ENCODE peak calls at places on chromosomes 6 and 20, in seven cellular contexts. Y is heart left ventricle, N is omental fat pad, L is NCI-H2081 treated with DMSO at 0.1 percent for 48 hours, O is nucleus accumbens, U is GM06990, W is upper lobe of right lung. K is an unnamed sample.

GRCh38 chr6:79149884-79150283 is 71.8 kb upstream of the PHIP start:
- DNase-seq in Y (no peak), N (no peak), L (no peak), O (no peak), U (no peak), W (no peak), K (no peak)

GRCh38 chr6:149046822-149047246 is 270.7 kb upstream of the TAB2 start:
- DNase-seq in Y (no peak), N (no peak), L (no peak), O (no peak), U (no peak), W (no peak), K (no peak)

GRCh38 chr6:168103036-168103830 is 24.2 kb upstream of the FRMD1 start:
- DNase-seq in Y (no peak), N (no peak), L (no peak), O (no peak), U (no peak), W (peak), K (no peak)

GRCh38 chr20:29427201-29428060 is 1830.0 kb upstream of the DEFB115 start:
- DNase-seq in Y (no peak), N (no peak), L (no peak), O (no peak), U (no peak), W (no peak), K (no peak)

GRCh38 chr6:108876929-108877775 is 28.9 kb downstream of the ARMC2 start:
- DNase-seq in Y (peak), N (peak), L (no peak), O (no peak), U (no peak), W (no peak), K (peak)

GRCh38 chr20:44613575-44613974 is 31.2 kb downstream of the PKIG start:
- DNase-seq in Y (no peak), N (no peak), L (no peak), O (no peak), U (no peak), W (peak), K (no peak)

GRCh38 chr6:42175860-42176259 is 2.7 kb downstream of the GUCA1A start:
- DNase-seq in Y (no peak), N (no peak), L (no peak), O (no peak), U (no peak), W (no peak), K (no peak)

GRCh38 chr6:15434263-15434662 is 188.4 kb downstream of the JARID2 start:
- DNase-seq in Y (no peak), N (no peak), L (no peak), O (no peak), U (no peak), W (no peak), K (no peak)

GRCh38 chr20:6502219-6502618 is 265.3 kb upstream of the BMP2 start:
- DNase-seq in Y (no peak), N (no peak), L (no peak), O (no peak), U (no peak), W (no peak), K (no peak)

GRCh38 chr6:143513410-143513809 is 1.9 kb upstream of the FUCA2 start:
- DNase-seq in Y (no peak), N (no peak), L (peak), O (no peak), U (no peak), W (peak), K (no peak)

GRCh38 chr6:121499666-121500065 is 64.2 kb downstream of the GJA1 start:
- DNase-seq in Y (no peak), N (no peak), L (no peak), O (no peak), U (no peak), W (no peak), K (no peak)

GRCh38 chr20:23159256-23159922 is 73.3 kb upstream of the CD93 start:
- DNase-seq in Y (no peak), N (no peak), L (peak), O (no peak), U (no peak), W (no peak), K (peak)

GRCh38 chr20:1291191-1291741 is 25.2 kb downstream of the SNPH start:
- DNase-seq in Y (no peak), N (no peak), L (no peak), O (no peak), U (no peak), W (no peak), K (no peak)

GRCh38 chr6:49264909-49265308 is 198.1 kb downstream of the MMUT start:
- DNase-seq in Y (no peak), N (no peak), L (no peak), O (no peak), U (no peak), W (no peak), K (no peak)

GRCh38 chr20:38673731-38674177 is 50.5 kb upstream of the SLC32A1 start:
- DNase-seq in Y (no peak), N (no peak), L (no peak), O (no peak), U (no peak), W (no peak), K (no peak)

GRCh38 chr6:7315684-7316366 is 2.8 kb upstream of the SSR1 start:
- DNase-seq in Y (no peak), N (no peak), L (no peak), O (no peak), U (no peak), W (no peak), K (no peak)

GRCh38 chr6:1597121-1597744 is 12.5 kb upstream of the FOXC1 start:
- DNase-seq in Y (no peak), N (no peak), L (no peak), O (no peak), U (no peak), W (no peak), K (no peak)

GRCh38 chr6:11525468-11526155 is 11.9 kb upstream of the TMEM170B start:
- DNase-seq in Y (no peak), N (no peak), L (no peak), O (no peak), U (no peak), W (no peak), K (no peak)

GRCh38 chr6:111844921-111845320 is 28.3 kb downstream of the FYN start:
- DNase-seq in Y (no peak), N (no peak), L (no peak), O (peak), U (peak), W (no peak), K (no peak)

GRCh38 chr6:132764370-132764769 is 6.7 kb upstream of the VNN2 start:
- DNase-seq in Y (no peak), N (peak), L (no peak), O (no peak), U (no peak), W (no peak), K (no peak)

GRCh38 chr20:37301120-37301519 is 11.7 kb downstream of the MANBAL start:
- DNase-seq in Y (no peak), N (no peak), L (no peak), O (no peak), U (no peak), W (no peak), K (peak)

GRCh38 chr20:61233590-61233989 is 18.5 kb upstream of the CDH4 start:
- DNase-seq in Y (no peak), N (no peak), L (no peak), O (no peak), U (no peak), W (no peak), K (no peak)

GRCh38 chr6:7691675-7692452 is 34.0 kb upstream of the BMP6 start:
- DNase-seq in Y (no peak), N (no peak), L (no peak), O (no peak), U (no peak), W (no peak), K (no peak)

GRCh38 chr20:50491926-50492634 is 18.1 kb upstream of the PTPN1 start:
- DNase-seq in Y (no peak), N (no peak), L (no peak), O (no peak), U (no peak), W (no peak), K (peak)

GRCh38 chr6:46796842-46797241 is 3.7 kb downstream of the MEP1A start:
- DNase-seq in Y (no peak), N (no peak), L (no peak), O (no peak), U (no peak), W (no peak), K (no peak)

GRCh38 chr6:89492025-89492640 is 59.2 kb downstream of the ANKRD6 start:
- DNase-seq in Y (no peak), N (no peak), L (peak), O (no peak), U (no peak), W (no peak), K (no peak)

GRCh38 chr6:168277274-168277669 is 42.3 kb downstream of the DACT2 start:
- DNase-seq in Y (no peak), N (no peak), L (no peak), O (no peak), U (no peak), W (no peak), K (no peak)

GRCh38 chr20:44961868-44962267 is 1.7 kb upstream of the TOMM34 start:
- DNase-seq in Y (no peak), N (no peak), L (no peak), O (no peak), U (no peak), W (no peak), K (no peak)

GRCh38 chr6:152916035-152916434 is 66.8 kb downstream of the FBXO5 start:
- DNase-seq in Y (no peak), N (no peak), L (no peak), O (no peak), U (no peak), W (no peak), K (no peak)

GRCh38 chr6:108113557-108114519 is 39.3 kb upstream of the OSTM1 start:
- DNase-seq in Y (peak), N (no peak), L (no peak), O (peak), U (peak), W (no peak), K (no peak)

GRCh38 chr20:49685161-49685601 is 28.5 kb downstream of the B4GALT5 start:
- DNase-seq in Y (no peak), N (no peak), L (no peak), O (peak), U (no peak), W (no peak), K (no peak)